ENCODE peak calls at places on chromosomes 3 and 15, in nine cellular contexts. One of them, this sample, is unnamed.

GRCh38 chr3:104886220-104886995 is 480.3 kb upstream of the ALCAM start:
- DNase-seq in lung: no peak
- DNase-seq in heart left ventricle: no peak
- DNase-seq in keratinocyte: no peak
- DNase-seq in IMR-90: peak
- DNase-seq in left ventricle myocardium inferior: no peak
- DNase-seq in cardiac muscle cell: no peak
- DNase-seq in stomach: no peak
- DNase-seq in brain microvascular endothelial cell: no peak
- DNase-seq in this sample: no peak

GRCh38 chr3:53754325-53754724 is 91.9 kb downstream of the CHDH start:
- DNase-seq in lung: no peak
- DNase-seq in heart left ventricle: no peak
- DNase-seq in keratinocyte: no peak
- DNase-seq in IMR-90: no peak
- DNase-seq in left ventricle myocardium inferior: no peak
- DNase-seq in cardiac muscle cell: no peak
- DNase-seq in stomach: no peak
- DNase-seq in brain microvascular endothelial cell: no peak
- DNase-seq in this sample: no peak

GRCh38 chr3:177466076-177466475 is 268.8 kb upstream of the TBL1XR1 start:
- DNase-seq in lung: no peak
- DNase-seq in heart left ventricle: no peak
- DNase-seq in keratinocyte: no peak
- DNase-seq in IMR-90: no peak
- DNase-seq in left ventricle myocardium inferior: no peak
- DNase-seq in cardiac muscle cell: no peak
- DNase-seq in stomach: no peak
- DNase-seq in brain microvascular endothelial cell: no peak
- DNase-seq in this sample: no peak

GRCh38 chr15:89780601-89781000 is 4.5 kb downstream of the MESP2 start:
- DNase-seq in lung: no peak
- DNase-seq in heart left ventricle: no peak
- DNase-seq in keratinocyte: no peak
- DNase-seq in IMR-90: no peak
- DNase-seq in left ventricle myocardium inferior: no peak
- DNase-seq in cardiac muscle cell: peak
- DNase-seq in stomach: no peak
- DNase-seq in brain microvascular endothelial cell: no peak
- DNase-seq in this sample: no peak

GRCh38 chr15:67146875-67147381 is 81.5 kb downstream of the SMAD3 start:
- DNase-seq in lung: peak
- DNase-seq in heart left ventricle: peak
- DNase-seq in keratinocyte: no peak
- DNase-seq in IMR-90: peak
- DNase-seq in left ventricle myocardium inferior: no peak
- DNase-seq in cardiac muscle cell: no peak
- DNase-seq in stomach: no peak
- DNase-seq in brain microvascular endothelial cell: peak
- DNase-seq in this sample: no peak

GRCh38 chr3:78112266-78112665 is 1072.4 kb downstream of the ROBO2 start:
- DNase-seq in lung: no peak
- DNase-seq in heart left ventricle: no peak
- DNase-seq in keratinocyte: no peak
- DNase-seq in IMR-90: peak
- DNase-seq in left ventricle myocardium inferior: no peak
- DNase-seq in cardiac muscle cell: no peak
- DNase-seq in stomach: no peak
- DNase-seq in brain microvascular endothelial cell: no peak
- DNase-seq in this sample: no peak

GRCh38 chr3:105347625-105348302 is 18.9 kb upstream of the ALCAM start:
- DNase-seq in lung: no peak
- DNase-seq in heart left ventricle: no peak
- DNase-seq in keratinocyte: no peak
- DNase-seq in IMR-90: no peak
- DNase-seq in left ventricle myocardium inferior: no peak
- DNase-seq in cardiac muscle cell: no peak
- DNase-seq in stomach: no peak
- DNase-seq in brain microvascular endothelial cell: no peak
- DNase-seq in this sample: no peak

GRCh38 chr3:107661447-107662108 is 138.8 kb downstream of the BBX start:
- DNase-seq in lung: no peak
- DNase-seq in heart left ventricle: no peak
- DNase-seq in keratinocyte: no peak
- DNase-seq in IMR-90: no peak
- DNase-seq in left ventricle myocardium inferior: no peak
- DNase-seq in cardiac muscle cell: no peak
- DNase-seq in stomach: no peak
- DNase-seq in brain microvascular endothelial cell: no peak
- DNase-seq in this sample: no peak

GRCh38 chr15:94083467-94083991 is 147.8 kb upstream of the MCTP2 start:
- DNase-seq in lung: no peak
- DNase-seq in heart left ventricle: no peak
- DNase-seq in keratinocyte: no peak
- DNase-seq in IMR-90: peak
- DNase-seq in left ventricle myocardium inferior: no peak
- DNase-seq in cardiac muscle cell: no peak
- DNase-seq in stomach: no peak
- DNase-seq in brain microvascular endothelial cell: peak
- DNase-seq in this sample: no peak

GRCh38 chr3:136731274-136731884 is 20.8 kb downstream of the STAG1 start:
- DNase-seq in lung: no peak
- DNase-seq in heart left ventricle: no peak
- DNase-seq in keratinocyte: no peak
- DNase-seq in IMR-90: no peak
- DNase-seq in left ventricle myocardium inferior: no peak
- DNase-seq in cardiac muscle cell: no peak
- DNase-seq in stomach: no peak
- DNase-seq in brain microvascular endothelial cell: no peak
- DNase-seq in this sample: no peak

GRCh38 chr3:136728918-136729317 is 23.3 kb downstream of the STAG1 start:
- DNase-seq in lung: no peak
- DNase-seq in heart left ventricle: no peak
- DNase-seq in keratinocyte: no peak
- DNase-seq in IMR-90: peak
- DNase-seq in left ventricle myocardium inferior: no peak
- DNase-seq in cardiac muscle cell: no peak
- DNase-seq in stomach: no peak
- DNase-seq in brain microvascular endothelial cell: peak
- DNase-seq in this sample: no peak

GRCh38 chr3:136725468-136725867 is 26.7 kb downstream of the STAG1 start:
- DNase-seq in lung: no peak
- DNase-seq in heart left ventricle: no peak
- DNase-seq in keratinocyte: no peak
- DNase-seq in IMR-90: no peak
- DNase-seq in left ventricle myocardium inferior: no peak
- DNase-seq in cardiac muscle cell: no peak
- DNase-seq in stomach: no peak
- DNase-seq in brain microvascular endothelial cell: no peak
- DNase-seq in this sample: no peak

GRCh38 chr3:136730595-136731273 is 21.4 kb downstream of the STAG1 start:
- DNase-seq in lung: no peak
- DNase-seq in heart left ventricle: no peak
- DNase-seq in keratinocyte: no peak
- DNase-seq in IMR-90: no peak
- DNase-seq in left ventricle myocardium inferior: no peak
- DNase-seq in cardiac muscle cell: no peak
- DNase-seq in stomach: no peak
- DNase-seq in brain microvascular endothelial cell: no peak
- DNase-seq in this sample: no peak

GRCh38 chr3:136728434-136728833 is 23.7 kb downstream of the STAG1 start:
- DNase-seq in lung: no peak
- DNase-seq in heart left ventricle: no peak
- DNase-seq in keratinocyte: no peak
- DNase-seq in IMR-90: no peak
- DNase-seq in left ventricle myocardium inferior: no peak
- DNase-seq in cardiac muscle cell: no peak
- DNase-seq in stomach: no peak
- DNase-seq in brain microvascular endothelial cell: no peak
- DNase-seq in this sample: no peak
- H3K27ac ChIP-seq in lung: no peak
- H3K27ac ChIP-seq in heart left ventricle: no peak
- H3K27ac ChIP-seq in keratinocyte: peak
- H3K27ac ChIP-seq in IMR-90: no peak
- H3K27ac ChIP-seq in left ventricle myocardium inferior: no peak
- H3K27ac ChIP-seq in cardiac muscle cell: no peak
- H3K27ac ChIP-seq in stomach: no peak
- H3K27ac ChIP-seq in brain microvascular endothelial cell: no peak
- H3K27ac ChIP-seq in this sample: no peak

DNA sequence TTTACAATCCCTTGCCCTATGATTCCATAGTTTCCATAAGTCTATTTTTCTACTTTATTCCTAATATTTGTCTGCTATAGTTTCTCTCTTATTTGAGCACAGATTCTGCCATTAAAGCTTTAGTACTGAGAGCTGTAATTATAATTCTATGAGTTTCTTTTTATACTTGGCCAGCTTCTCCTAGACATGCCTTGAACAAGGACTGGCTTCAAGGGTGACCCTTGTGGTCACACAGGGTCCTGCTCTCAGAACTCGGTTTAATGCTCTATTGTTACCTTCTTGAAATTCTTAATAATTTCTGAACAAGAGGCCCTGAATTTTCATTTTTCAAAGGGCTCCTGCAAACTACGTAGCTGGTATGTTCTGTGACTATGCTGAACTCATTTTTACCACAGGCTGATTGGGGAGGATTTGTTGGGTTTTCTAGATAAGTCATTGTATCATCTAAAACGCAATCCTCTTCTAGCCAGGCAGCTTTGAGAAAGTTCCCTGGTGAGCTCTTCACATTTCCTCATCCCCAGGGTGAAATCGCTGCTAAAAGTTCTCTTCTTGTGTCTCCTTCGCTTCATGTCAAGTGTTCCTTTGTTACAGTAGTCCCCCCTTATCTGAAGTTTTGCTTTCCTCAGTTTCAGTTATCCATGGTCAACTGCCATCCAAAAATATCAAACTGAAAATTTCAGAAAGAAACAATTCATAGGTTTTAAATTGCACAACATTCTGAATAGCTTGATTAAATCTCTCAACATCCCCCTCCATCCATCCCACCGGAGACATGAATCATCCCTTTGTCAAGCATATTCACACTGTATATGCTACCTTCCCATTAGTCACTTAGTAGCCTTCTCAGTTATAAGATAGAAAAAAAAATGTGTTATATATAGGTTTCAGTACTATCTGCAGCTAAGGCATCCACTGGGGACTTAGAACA is 12.6 kb upstream of the PLCL2 start:
- DNase-seq in lung: no peak
- DNase-seq in heart left ventricle: no peak
- DNase-seq in keratinocyte: no peak
- DNase-seq in IMR-90: no peak
- DNase-seq in left ventricle myocardium inferior: no peak
- DNase-seq in cardiac muscle cell: no peak
- DNase-seq in stomach: no peak
- DNase-seq in brain microvascular endothelial cell: no peak
- DNase-seq in this sample: no peak
- TF ChIP-seq CTCF in lung: no peak
- TF ChIP-seq CTCF in heart left ventricle: no peak
- TF ChIP-seq CTCF in keratinocyte: no peak
- TF ChIP-seq CTCF in IMR-90: no peak
- TF ChIP-seq CTCF in left ventricle myocardium inferior: peak
- TF ChIP-seq CTCF in cardiac muscle cell: no peak
- TF ChIP-seq CTCF in stomach: no peak
- TF ChIP-seq CTCF in brain microvascular endothelial cell: peak
- TF ChIP-seq CTCF in this sample: no peak

GRCh38 chr3:40779039-40779438 is 254.3 kb downstream of the ZNF621 start:
- DNase-seq in lung: no peak
- DNase-seq in heart left ventricle: no peak
- DNase-seq in keratinocyte: no peak
- DNase-seq in IMR-90: no peak
- DNase-seq in left ventricle myocardium inferior: no peak
- DNase-seq in cardiac muscle cell: no peak
- DNase-seq in stomach: no peak
- DNase-seq in brain microvascular endothelial cell: no peak
- DNase-seq in this sample: no peak

GRCh38 chr3:40780801-40781406 is 256.1 kb downstream of the ZNF621 start:
- DNase-seq in lung: no peak
- DNase-seq in heart left ventricle: peak
- DNase-seq in keratinocyte: no peak
- DNase-seq in IMR-90: no peak
- DNase-seq in left ventricle myocardium inferior: peak
- DNase-seq in cardiac muscle cell: no peak
- DNase-seq in stomach: no peak
- DNase-seq in brain microvascular endothelial cell: peak
- DNase-seq in this sample: no peak

GRCh38 chr3:40782086-40782721 is 257.4 kb downstream of the ZNF621 start:
- DNase-seq in lung: no peak
- DNase-seq in heart left ventricle: no peak
- DNase-seq in keratinocyte: no peak
- DNase-seq in IMR-90: no peak
- DNase-seq in left ventricle myocardium inferior: no peak
- DNase-seq in cardiac muscle cell: no peak
- DNase-seq in stomach: no peak
- DNase-seq in brain microvascular endothelial cell: no peak
- DNase-seq in this sample: no peak

DNA sequence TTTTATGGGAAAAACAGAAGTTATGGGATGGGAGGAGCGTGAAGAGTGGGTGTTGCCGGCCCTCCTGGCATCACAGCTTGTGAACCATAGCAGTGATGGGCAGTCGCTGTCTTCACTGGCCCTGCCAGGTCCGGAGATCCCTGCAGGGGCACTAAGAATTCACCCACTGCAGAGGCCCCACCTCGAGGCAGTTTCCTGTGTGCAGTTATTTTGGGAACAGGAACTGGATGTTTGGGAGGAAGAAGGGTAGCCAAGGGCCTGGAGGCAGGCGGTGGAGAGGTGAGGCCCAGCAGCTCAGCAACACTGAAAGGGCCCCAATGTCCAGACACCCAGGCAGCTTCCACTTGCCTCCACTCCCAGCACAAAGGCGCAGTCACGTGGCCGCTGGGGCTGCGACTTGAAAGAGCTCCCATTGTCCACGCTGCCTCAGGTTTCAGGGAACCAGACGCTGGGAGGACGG is 255.6 kb downstream of the ZNF621 start:
- DNase-seq in lung: peak
- DNase-seq in heart left ventricle: peak
- DNase-seq in keratinocyte: no peak
- DNase-seq in IMR-90: no peak
- DNase-seq in left ventricle myocardium inferior: peak
- DNase-seq in cardiac muscle cell: no peak
- DNase-seq in stomach: peak
- DNase-seq in brain microvascular endothelial cell: peak
- DNase-seq in this sample: no peak
- H3K27ac ChIP-seq in lung: peak
- H3K27ac ChIP-seq in heart left ventricle: peak
- H3K27ac ChIP-seq in keratinocyte: no peak
- H3K27ac ChIP-seq in IMR-90: no peak
- H3K27ac ChIP-seq in left ventricle myocardium inferior: peak
- H3K27ac ChIP-seq in cardiac muscle cell: no peak
- H3K27ac ChIP-seq in stomach: peak
- H3K27ac ChIP-seq in brain microvascular endothelial cell: no peak
- H3K27ac ChIP-seq in this sample: no peak

DNA sequence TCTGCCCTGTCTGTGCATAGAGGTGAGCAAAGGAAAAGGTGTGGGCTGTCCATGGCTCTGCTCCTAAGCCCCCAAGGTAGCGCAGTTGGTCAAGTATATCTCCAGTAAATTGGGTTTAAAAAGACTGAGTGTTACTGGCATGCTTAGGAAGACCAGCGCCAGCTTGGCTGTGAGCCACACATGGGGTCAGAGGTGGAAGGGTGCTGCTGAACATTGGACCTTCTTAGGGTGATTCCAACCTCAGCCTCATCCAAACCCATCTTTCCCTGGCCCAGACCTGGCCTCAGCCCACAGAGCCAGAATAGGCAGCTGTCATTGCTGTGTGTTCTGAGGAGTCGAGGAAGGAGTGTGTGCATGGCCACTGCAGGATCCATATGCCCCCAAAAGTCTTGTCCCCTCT is 5.6 kb downstream of the IL17RE start:
- DNase-seq in lung: no peak
- DNase-seq in heart left ventricle: no peak
- DNase-seq in keratinocyte: no peak
- DNase-seq in IMR-90: no peak
- DNase-seq in left ventricle myocardium inferior: no peak
- DNase-seq in cardiac muscle cell: no peak
- DNase-seq in stomach: no peak
- DNase-seq in brain microvascular endothelial cell: no peak
- DNase-seq in this sample: no peak
- TF ChIP-seq CTCF in lung: no peak
- TF ChIP-seq CTCF in heart left ventricle: no peak
- TF ChIP-seq CTCF in keratinocyte: no peak
- TF ChIP-seq CTCF in IMR-90: no peak
- TF ChIP-seq CTCF in left ventricle myocardium inferior: no peak
- TF ChIP-seq CTCF in cardiac muscle cell: no peak
- TF ChIP-seq CTCF in stomach: no peak
- TF ChIP-seq CTCF in brain microvascular endothelial cell: no peak
- TF ChIP-seq CTCF in this sample: no peak

This sample was measured in CD4-positive, alpha-beta T cell.